ENCODE peak calls at places on chromosomes 5 and 9, in nine cellular contexts. Q is activated B cell treated with CpG ODN at 0.5 μM for 24 hours, U is PC-3, H is foreskin fibroblast, T is RWPE1, R is astrocyte of the spinal cord, I is GM06990, W is BJ, G is endothelial cell. D is an unnamed sample.

GRCh38 chr5:112142769-112143270 is 276.3 kb downstream of the EPB41L4A start:
- DNase-seq in W (no peak), U (peak; percentile 64), T (peak; percentile 52), Q (no peak), G (no peak), R (peak; percentile 42), I (peak; percentile 10), H (peak; percentile 78), D (no peak)

GRCh38 chr5:15946026-15946425 is 233.6 kb downstream of the MARCHF11 start:
- DNase-seq in T (no peak), W (no peak), U (no peak), R (no peak), G (no peak), I (no peak), Q (no peak), H (no peak), D (no peak)

GRCh38 chr9:76271755-76272154 is 122.5 kb downstream of the RFK start:
- DNase-seq in Q (no peak), G (no peak), W (no peak), I (no peak), R (peak; percentile 21), H (no peak), T (no peak), U (no peak), D (no peak)

GRCh38 chr9:92501671-92502393 is 19.5 kb upstream of the ASPN start:
- DNase-seq in H (peak; percentile 72), I (no peak), U (peak; percentile 57), W (no peak), R (no peak), Q (no peak), T (peak; percentile 45), G (peak; percentile 50), D (peak; percentile 41)

GRCh38 chr5:32531885-32532520 is 53.4 kb upstream of the SUB1 start:
- DNase-seq in W (peak; percentile 17), R (peak; percentile 60), G (no peak), Q (no peak), H (peak; percentile 75), I (peak; percentile 41), T (no peak), U (peak; percentile 57), D (peak; percentile 25)

GRCh38 chr9:88179080-88179521 is 40.8 kb upstream of the SPATA31C2 start:
- DNase-seq in H (no peak), I (no peak), G (no peak), Q (no peak), U (no peak), R (no peak), T (no peak), W (no peak), D (no peak)

GRCh38 chr5:179549973-179550510 is 312 bp upstream of the RUFY1 start:
- DNase-seq in Q (no peak), U (peak; percentile 12), G (no peak), H (no peak), I (peak; percentile 75), R (peak; percentile 63), T (no peak), W (peak; percentile 39), D (no peak)

GRCh38 chr5:59540366-59540765 is 353.2 kb downstream of the PDE4D start:
- DNase-seq in Q (no peak), H (no peak), R (no peak), I (no peak), T (no peak), G (no peak), W (no peak), U (no peak), D (no peak)

GRCh38 chr9:16337322-16338029 is 533.0 kb downstream of the BNC2 start:
- DNase-seq in G (no peak), T (peak; percentile 84), U (peak; percentile 96), Q (no peak), H (peak; percentile 96), I (no peak), W (peak; percentile 59), R (peak; percentile 96), D (peak; percentile 62)

GRCh38 chr5:14185336-14186131 is 42.4 kb downstream of the TRIO start:
- DNase-seq in U (peak; percentile 94), I (no peak), G (no peak), R (peak; percentile 78), T (peak; percentile 81), W (no peak), H (peak; percentile 84), Q (no peak), D (no peak)

GRCh38 chr5:162384225-162384624 is 316.7 kb downstream of the GABRG2 start:
- DNase-seq in I (no peak), U (no peak), T (no peak), W (no peak), G (no peak), R (no peak), H (no peak), Q (no peak), D (no peak)

GRCh38 chr5:138706655-138707480 is 46.4 kb upstream of the CTNNA1 start:
- DNase-seq in W (peak; percentile 23), I (no peak), Q (no peak), R (peak; percentile 78), G (no peak), H (peak; percentile 88), T (peak; percentile 61), U (peak; percentile 52), D (no peak)

GRCh38 chr5:56025303-56025885 is 30.6 kb upstream of the IL6ST start:
- DNase-seq in Q (no peak), G (no peak), W (no peak), T (no peak), R (no peak), U (peak; percentile 2), H (no peak), I (no peak), D (no peak)

GRCh38 chr5:61200582-61201155 is 38.4 kb upstream of the SMIM15 start:
- DNase-seq in W (no peak), Q (no peak), H (no peak), I (peak; percentile 31), R (no peak), G (no peak), T (no peak), U (no peak), D (no peak)

GRCh38 chr9:129665814-129666511 is 516 bp downstream of the PRRX2 start:
- DNase-seq in R (no peak), Q (no peak), G (no peak), W (no peak), U (no peak), I (no peak), T (no peak), H (peak; percentile 55), D (no peak)

GRCh38 chr9:129666575-129666974 is 1.1 kb downstream of the PRRX2 start:
- DNase-seq in Q (no peak), T (no peak), W (no peak), R (no peak), G (no peak), H (no peak), U (no peak), I (no peak), D (no peak)

GRCh38 chr9:129667378-129667777 is 1.9 kb downstream of the PRRX2 start:
- DNase-seq in Q (no peak), H (no peak), U (no peak), W (no peak), T (no peak), R (no peak), I (no peak), G (no peak), D (no peak)

GRCh38 chr9:129669141-129669718 is 3.8 kb downstream of the PRRX2 start:
- DNase-seq in H (peak; percentile 92), U (peak; percentile 5), T (no peak), Q (no peak), I (no peak), R (peak; percentile 87), G (no peak), W (peak; percentile 26), D (no peak)

GRCh38 chr9:129667850-129668249 is 2.4 kb downstream of the PRRX2 start:
- DNase-seq in I (no peak), Q (no peak), G (no peak), H (peak; percentile 39), W (no peak), U (peak; percentile 19), T (no peak), R (no peak), D (no peak)
- TF ChIP-seq CTCF in I (no peak), Q (no peak), G (no peak), H (no peak), W (peak; percentile 8), U (no peak), T (no peak), R (no peak), D (no peak)

DNA sequence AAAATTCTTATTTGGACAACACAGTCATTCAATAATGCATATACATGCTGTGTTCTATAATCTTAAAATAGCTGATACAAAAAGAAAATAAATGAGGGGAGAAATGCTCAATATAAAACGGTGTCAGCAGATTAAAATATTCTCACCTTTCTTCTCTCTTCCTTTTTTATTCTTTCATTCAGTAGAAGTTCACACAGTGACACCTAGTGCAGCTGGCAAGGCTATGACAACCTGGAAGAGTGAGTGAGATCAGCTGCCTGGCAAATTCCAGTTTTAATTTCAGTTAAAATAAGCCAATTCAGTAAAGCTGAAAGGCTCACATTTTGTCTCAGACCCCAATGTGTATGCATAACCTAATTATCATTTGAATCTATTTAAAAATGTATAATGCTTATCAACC is 150.3 kb downstream of the RASEF start:
- DNase-seq in H (no peak), Q (no peak), T (peak; percentile 9), W (no peak), U (peak; percentile 12), R (no peak), G (no peak), I (no peak), D (no peak)
- TF ChIP-seq CTCF in H (no peak), Q (no peak), T (peak; percentile 9), W (no peak), U (peak; percentile 39), R (peak; percentile 30), G (no peak), I (no peak), D (no peak)

DNA sequence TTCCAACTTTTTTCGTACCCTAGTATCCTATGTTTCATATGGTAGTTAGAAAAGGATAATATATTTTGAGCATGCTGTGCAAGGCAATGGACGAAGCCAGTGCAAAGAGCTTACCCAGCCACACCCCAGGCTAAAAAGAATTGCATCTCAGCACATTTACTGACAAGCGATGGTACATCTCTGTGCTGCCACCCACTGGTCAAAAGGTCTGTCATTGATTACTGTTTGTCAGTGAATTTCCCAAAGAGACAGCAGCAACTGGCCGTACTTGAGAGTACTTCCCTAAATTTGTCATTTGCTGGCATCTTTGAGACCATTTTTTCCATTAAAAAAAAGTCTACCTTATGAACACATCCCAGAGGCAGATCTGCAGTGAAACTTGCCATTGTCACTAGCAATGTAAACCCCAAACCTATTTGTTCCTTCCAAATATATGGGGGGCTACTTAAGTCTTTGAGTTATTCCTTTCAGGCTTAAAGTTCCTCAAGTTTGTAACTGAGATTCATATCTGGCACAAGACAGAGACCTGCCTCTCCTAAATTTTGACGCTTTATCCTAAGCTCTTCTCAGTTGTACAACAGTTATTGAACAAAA is 184.3 kb downstream of the CTNND2 start:
- DNase-seq in Q (no peak), I (no peak), T (peak; percentile 5), W (no peak), R (peak; percentile 30), U (peak; percentile 85), G (peak; percentile 74), H (no peak), D (peak; percentile 73)
- TF ChIP-seq CTCF in Q (no peak), I (peak; percentile 41), T (peak; percentile 21), W (no peak), R (peak; percentile 38), U (peak; percentile 87), G (peak; percentile 44), H (no peak), D (peak; percentile 53)

DNA sequence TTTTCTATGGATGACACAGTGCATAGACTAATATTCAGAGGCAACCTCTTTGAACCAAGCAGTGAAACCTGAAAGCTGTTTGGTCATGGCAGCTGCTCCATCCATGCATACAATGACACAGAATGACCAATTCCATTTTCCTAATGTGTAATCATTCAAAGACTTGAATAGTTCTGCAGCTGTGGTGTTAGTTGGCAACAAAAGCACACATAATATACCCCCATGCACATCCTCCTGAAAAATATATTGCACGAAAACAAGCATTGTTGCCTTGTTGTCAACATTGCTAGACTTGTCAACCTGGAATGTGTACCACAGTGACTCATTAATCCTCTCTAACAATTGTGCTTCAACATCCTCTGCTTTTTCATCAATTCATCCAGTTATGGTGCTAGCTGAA is 71.0 kb upstream of the SEMA6A start:
- DNase-seq in W (no peak), G (no peak), T (no peak), U (no peak), R (no peak), I (no peak), Q (no peak), H (no peak), D (no peak)
- TF ChIP-seq CTCF in W (no peak), G (no peak), T (no peak), U (no peak), R (no peak), I (no peak), Q (no peak), H (no peak), D (no peak)

D was measured in Calu3.